ENCODE peak calls at places on chromosomes 3 and 15, in nine cellular contexts. F is NCI-H2171, P is amniotic epithelial cell, X is stomach, J is ELF-1, K is Ammon's horn, H is NCI-H1417, B is adipocyte, I is ELR. M is an unnamed sample.

GRCh38 chr3:50003766-50004278 is 63.9 kb downstream of the RBM6 start:
- DNase-seq in F (no peak), P (no peak), X (no peak), J (no peak), K (no peak), H (no peak), B (peak), I (no peak), M (no peak)

GRCh38 chr3:71640549-71640948 is 57.0 kb upstream of the FOXP1 start:
- DNase-seq in F (no peak), P (no peak), X (no peak), J (no peak), K (no peak), H (no peak), B (no peak), I (no peak), M (no peak)

GRCh38 chr3:157099337-157100078 is 60.4 kb downstream of the CCNL1 start:
- DNase-seq in F (no peak), P (peak), X (no peak), J (no peak), K (no peak), H (no peak), B (no peak), I (no peak), M (no peak)

GRCh38 chr3:27289769-27290413 is 79.3 kb downstream of the NEK10 start:
- DNase-seq in F (no peak), P (no peak), X (no peak), J (no peak), K (no peak), H (no peak), B (peak), I (no peak), M (no peak)

GRCh38 chr3:183918178-183918577 is 33.5 kb upstream of the PARL start:
- DNase-seq in F (no peak), P (no peak), X (no peak), J (no peak), K (no peak), H (no peak), B (no peak), I (no peak), M (no peak)

GRCh38 chr15:92954578-92954977 is 54.5 kb downstream of the CHD2 start:
- DNase-seq in F (no peak), P (peak), X (no peak), J (no peak), K (no peak), H (peak), B (no peak), I (peak), M (peak)

GRCh38 chr3:62318752-62319569 is 54.4 kb downstream of the FEZF2 start:
- DNase-seq in F (peak), P (peak), X (peak), J (peak), K (peak), H (peak), B (peak), I (peak), M (peak)

GRCh38 chr3:156172536-156172935 is 52.2 kb downstream of the KCNAB1 start:
- DNase-seq in F (no peak), P (no peak), X (no peak), J (no peak), K (no peak), H (no peak), B (no peak), I (no peak), M (no peak)

GRCh38 chr3:18531662-18532061 is 106.5 kb upstream of the SATB1 start:
- DNase-seq in F (no peak), P (no peak), X (no peak), J (no peak), K (no peak), H (no peak), B (no peak), I (no peak), M (no peak)

GRCh38 chr3:31462050-31462569 is 70.6 kb upstream of the STT3B start:
- DNase-seq in F (no peak), P (peak), X (no peak), J (no peak), K (no peak), H (peak), B (no peak), I (no peak), M (no peak)

GRCh38 chr15:58568157-58568571 is 136.4 kb downstream of the LIPC start:
- DNase-seq in F (peak), P (no peak), X (peak), J (no peak), K (peak), H (peak), B (no peak), I (no peak), M (peak)

GRCh38 chr15:93217343-93217742 is 128.3 kb upstream of the RGMA start:
- DNase-seq in F (no peak), P (no peak), X (no peak), J (no peak), K (no peak), H (no peak), B (no peak), I (no peak), M (no peak)

GRCh38 chr3:31997500-31997899 is 15.9 kb downstream of the ZNF860 start:
- DNase-seq in F (no peak), P (no peak), X (no peak), J (no peak), K (no peak), H (no peak), B (no peak), I (no peak), M (no peak)

GRCh38 chr3:158970006-158970405 is 168.2 kb downstream of the MFSD1 start:
- DNase-seq in F (no peak), P (no peak), X (no peak), J (no peak), K (no peak), H (peak), B (no peak), I (no peak), M (no peak)

GRCh38 chr3:64147211-64147610 is 78.1 kb downstream of the PRICKLE2 start:
- DNase-seq in F (no peak), P (no peak), X (no peak), J (no peak), K (no peak), H (no peak), B (no peak), I (no peak), M (no peak)

GRCh38 chr15:89408512-89409183 is 74.0 kb upstream of the POLG start:
- DNase-seq in F (no peak), P (no peak), X (no peak), J (no peak), K (no peak), H (no peak), B (peak), I (no peak), M (no peak)

GRCh38 chr3:126960604-126960995 is 22.3 kb upstream of the PLXNA1 start:
- DNase-seq in F (no peak), P (no peak), X (no peak), J (no peak), K (peak), H (no peak), B (no peak), I (no peak), M (no peak)

GRCh38 chr3:50156991-50157493 is 1.9 kb downstream of the SEMA3F start:
- DNase-seq in F (peak), P (no peak), X (peak), J (no peak), K (no peak), H (no peak), B (no peak), I (no peak), M (peak)

GRCh38 chr3:82144811-82145210 is 383.4 kb upstream of the GBE1 start:
- DNase-seq in F (no peak), P (no peak), X (no peak), J (no peak), K (no peak), H (no peak), B (no peak), I (no peak), M (no peak)

GRCh38 chr3:63538912-63539311 is 113.6 kb upstream of the SNTN start:
- DNase-seq in F (no peak), P (no peak), X (no peak), J (no peak), K (no peak), H (no peak), B (peak), I (no peak), M (no peak)